ENCODE peak calls at places on chromosomes 16 and 17, in four cellular contexts. W, O, R and G are unnamed samples. For H3K9me3, the result is how much of the 10 kb centered on the place peaks cover.

GRCh38 chr16:11079657-11080187 is 135.4 kb downstream of the CLEC16A start:
- DNase-seq in W (peak), O (no peak), R (no peak), G (peak)

GRCh38 chr17:48333034-48333491 is 97.0 kb downstream of the SKAP1 start:
- DNase-seq in W (no peak), O (no peak), R (no peak), G (no peak)

GRCh38 chr16:67406628-67407027 is 9.6 kb downstream of the ZDHHC1 start:
- DNase-seq in W (no peak), O (no peak), R (no peak), G (peak)

GRCh38 chr16:70156207-70156978 is 17.2 kb upstream of the CLEC18C start:
- DNase-seq in W (peak), O (no peak), R (no peak), G (peak)

GRCh38 chr17:59464246-59464645 is 101.2 kb upstream of the DHX40 start:
- DNase-seq in W (no peak), O (no peak), R (no peak), G (no peak)

GRCh38 chr17:19724501-19725420 is 8.4 kb upstream of the SLC47A2 start:
- DNase-seq in W (peak), O (no peak), R (no peak), G (peak)

GRCh38 chr16:11833951-11834695 is 17.2 kb downstream of the RSL1D1 start:
- DNase-seq in W (no peak), O (no peak), R (no peak), G (peak)

GRCh38 chr17:41772218-41772585 is 14.3 kb downstream of the JUP start:
- DNase-seq in W (no peak), O (no peak), R (peak), G (peak)

GRCh38 chr16:21233521-21234150 is at the start of gene ANKS4B:
- DNase-seq in W (no peak), O (no peak), R (peak), G (no peak)

GRCh38 chr17:29615048-29615385 is 7.7 kb downstream of the CORO6 start:
- DNase-seq in W (no peak), O (no peak), R (no peak), G (peak)

GRCh38 chr17:78197147-78197830 is 10.1 kb downstream of the AFMID start:
- DNase-seq in W (no peak), O (no peak), R (no peak), G (peak)

GRCh38 chr17:76251478-76252039 is 11.3 kb upstream of the RNF157 start:
- DNase-seq in W (peak), O (no peak), R (no peak), G (no peak)

GRCh38 chr16:49876716-49877129 is 20.8 kb upstream of the ZNF423 start:
- DNase-seq in W (peak), O (peak), R (peak), G (peak)

GRCh38 chr17:45325810-45326209 is 9.0 kb upstream of the MAP3K14 start:
- DNase-seq in W (no peak), O (no peak), R (no peak), G (no peak)

GRCh38 chr17:59154335-59154720 is 658 bp downstream of the SKA2 start:
- DNase-seq in W (peak), O (peak), R (peak), G (no peak)

GRCh38 chr17:81527591-81528383 is at the start of gene FSCN2:
- DNase-seq in W (no peak), O (no peak), R (no peak), G (peak)

GRCh38 chr17:59810894-59811153 is 81.9 kb downstream of the TUBD1 start:
- DNase-seq in W (no peak), O (no peak), R (no peak), G (no peak)

GRCh38 chr17:29054835-29055234 is 11.9 kb downstream of the PIPOX start:
- DNase-seq in W (no peak), O (no peak), R (no peak), G (no peak)

GRCh38 chr16:67841816-67842508 is at the start of gene THAP11:
- DNase-seq in W (peak), O (peak), R (peak), G (peak)

GRCh38 chr17:17983376-17983775 is 10.7 kb downstream of the DRC3 start:
- DNase-seq in W (no peak), O (no peak), R (no peak), G (no peak)

GRCh38 chr16:88686062-88686438 is 257 bp downstream of the SNAI3 start:
- DNase-seq in W (no peak), O (no peak), R (peak), G (no peak)

GRCh38 chr16:66295191-66295590 is 71.3 kb upstream of the CDH5 start:
- DNase-seq in W (no peak), O (no peak), R (no peak), G (no peak)

GRCh38 chr17:19317359-19318095 is 45.0 kb downstream of the B9D1 start:
- DNase-seq in W (peak), O (peak), R (peak), G (peak)

GRCh38 chr17:27384261-27384701 is 72.0 kb upstream of the KSR1 start:
- DNase-seq in W (peak), O (no peak), R (no peak), G (peak)

GRCh38 chr16:9092963-9093477 is 1.6 kb downstream of the HAPSTR1 start:
- DNase-seq in W (no peak), O (no peak), R (peak), G (no peak)

GRCh38 chr16:12191102-12191501 is 214.6 kb downstream of the SNX29 start:
- DNase-seq in W (no peak), O (no peak), R (no peak), G (no peak)

GRCh38 chr17:77842906-77843249 is 115.6 kb upstream of the TNRC6C start:
- DNase-seq in W (no peak), O (no peak), R (no peak), G (no peak)

GRCh38 chr16:85094176-85094805 is 18.0 kb downstream of the CIBAR2 start:
- DNase-seq in W (no peak), O (no peak), R (no peak), G (peak)

GRCh38 chr16:49483651-49484451 is 110.2 kb downstream of the C16orf78 start:
- DNase-seq in W (no peak), O (no peak), R (no peak), G (peak)

GRCh38 chr16:12062343-12063003 is 85.9 kb downstream of the SNX29 start:
- DNase-seq in W (peak), O (no peak), R (no peak), G (peak)

GRCh38 chr17:34582185-34582900 is 3.0 kb downstream of the TMEM132E start:
- DNase-seq in W (no peak), O (no peak), R (no peak), G (peak)

GRCh38 chr16:35573407-35573806 is 2114.0 kb downstream of the TP53TG3F start:
- DNase-seq in W (no peak), O (no peak), R (no peak), G (no peak)

GRCh38 chr16:35574454-35575431 is 2115.3 kb downstream of the TP53TG3F start:
- DNase-seq in W (no peak), O (no peak), R (no peak), G (no peak)

GRCh38 chr16:35572186-35572585 is 2112.8 kb downstream of the TP53TG3F start:
- DNase-seq in W (no peak), O (no peak), R (no peak), G (no peak)

GRCh38 chr16:35574011-35574410 is 2114.6 kb downstream of the TP53TG3F start:
- DNase-seq in W (no peak), O (no peak), R (no peak), G (no peak)

GRCh38 chr16:35575432-35575821 is 2116.0 kb downstream of the TP53TG3F start:
- DNase-seq in W (no peak), O (no peak), R (no peak), G (no peak)
- H3K9me3 ChIP-seq in W (under half), O (under half), R (under half), G (under half)

GRCh38 chr17:21143695-21144094 is 16.9 kb downstream of the DHRS7B start:
- DNase-seq in W (no peak), O (no peak), R (no peak), G (no peak)
- H3K9me3 ChIP-seq in W (under half), O (under half), R (under half), G (under half)

DNA sequence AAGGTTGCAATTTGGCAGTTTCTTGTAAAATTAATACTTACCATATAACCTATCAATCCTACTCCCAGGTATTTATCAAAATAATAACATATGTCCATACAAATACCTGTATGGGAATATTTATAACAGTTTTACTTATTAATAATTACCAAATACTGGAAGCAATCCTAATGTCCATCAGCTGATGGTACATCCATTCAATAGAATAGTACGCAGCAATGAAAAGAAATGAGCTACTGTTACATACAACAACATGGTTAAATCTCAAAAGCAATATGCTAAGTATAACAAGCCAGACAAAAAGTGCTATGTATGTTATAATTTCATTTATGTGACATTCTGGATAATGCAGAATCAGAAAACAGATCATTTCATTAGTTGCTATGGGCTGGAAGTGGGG is 1.2 kb downstream of the HYDIN start:
- DNase-seq in W (no peak), O (no peak), R (no peak), G (no peak)
- H3K9me3 ChIP-seq in W (under half), O (under half), R (under half), G (under half)

DNA sequence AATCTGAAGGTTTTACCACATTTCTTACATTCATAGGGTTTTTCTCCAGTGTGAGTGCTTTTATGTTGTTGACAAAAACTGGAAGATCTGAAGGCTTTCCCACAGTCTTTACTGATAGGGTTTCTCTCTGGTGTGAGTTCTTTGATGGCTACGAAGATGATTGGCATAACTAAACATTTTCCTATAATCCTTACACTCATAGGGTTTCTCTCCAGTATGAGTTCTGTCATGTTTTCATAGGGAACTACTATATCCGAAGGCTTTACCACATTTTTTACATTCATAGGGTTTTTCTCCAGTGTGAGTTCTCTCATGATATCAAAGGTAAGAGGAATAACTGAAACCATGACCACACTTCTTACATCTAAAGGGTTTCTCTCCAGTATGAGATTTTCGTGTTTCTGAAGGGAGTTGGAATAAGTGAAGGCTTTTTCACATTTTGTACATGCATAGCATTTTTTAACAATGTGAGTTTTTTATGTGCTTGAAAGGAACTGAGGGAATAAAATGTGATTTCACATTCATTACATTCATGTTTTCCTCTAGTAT is 1987.7 kb downstream of the TP53TG3F start:
- DNase-seq in W (no peak), O (no peak), R (no peak), G (no peak)
- H3K9me3 ChIP-seq in W (under half), O (under half), R (under half), G (under half)

DNA sequence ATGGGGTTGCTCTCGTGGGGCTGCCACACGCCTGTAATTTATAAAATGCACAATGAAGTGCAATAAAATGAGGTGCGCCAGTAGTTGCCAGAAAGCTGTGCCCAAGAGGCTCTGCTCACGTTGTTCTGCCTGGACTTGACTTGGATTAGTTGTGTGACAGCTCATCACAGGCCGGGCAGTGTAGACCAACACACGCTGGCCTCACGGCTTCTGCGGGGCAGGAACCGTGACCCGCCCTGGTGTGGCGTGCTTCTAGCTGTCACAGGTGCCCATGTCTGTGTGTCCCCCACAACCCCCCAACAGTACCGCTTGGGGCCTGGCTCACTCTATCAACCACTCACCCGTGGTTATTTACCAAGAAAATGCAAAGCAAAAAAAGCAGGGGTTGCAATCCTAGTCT is 112.2 kb upstream of the ZNF750 start:
- DNase-seq in W (peak), O (no peak), R (no peak), G (no peak)
- H3K9me3 ChIP-seq in W (under half), O (half or more), R (under half), G (under half)

GRCh38 chr17:70324031-70324430 is 154.7 kb downstream of the KCNJ2 start:
- DNase-seq in W (no peak), O (no peak), R (no peak), G (no peak)
- H3K9me3 ChIP-seq in W (under half), O (under half), R (under half), G (under half)

GRCh38 chr16:62661435-62661834 is 625.2 kb upstream of the CDH8 start:
- DNase-seq in W (no peak), O (no peak), R (no peak), G (no peak)

GRCh38 chr16:62664566-62664965 is 628.3 kb upstream of the CDH8 start:
- DNase-seq in W (no peak), O (no peak), R (no peak), G (no peak)

DNA sequence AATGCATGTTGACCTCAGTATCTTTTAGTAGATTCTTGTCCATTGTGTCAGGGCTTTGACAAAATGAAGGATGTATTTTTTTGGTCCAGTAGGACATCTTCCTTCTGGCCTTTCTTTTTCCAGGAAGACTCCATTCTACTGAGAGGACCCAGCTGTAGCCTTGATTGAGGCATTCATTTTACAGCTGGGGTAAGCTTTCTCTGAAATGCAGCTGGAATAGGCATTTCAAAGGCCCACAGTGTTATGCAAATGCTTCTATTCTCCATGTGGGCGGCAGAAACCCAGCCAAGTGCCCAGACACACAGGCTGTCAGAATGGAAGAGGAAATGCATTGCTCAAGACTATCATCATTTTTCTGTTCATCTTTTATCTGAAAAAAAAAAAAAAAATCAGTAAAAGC is 629.0 kb upstream of the CDH8 start:
- DNase-seq in W (no peak), O (peak), R (no peak), G (no peak)
- H3K9me3 ChIP-seq in W (under half), O (under half), R (under half), G (under half)

GRCh38 chr17:56762144-56762543 is 71.6 kb downstream of the C17orf67 start:
- DNase-seq in W (no peak), O (no peak), R (no peak), G (no peak)
- H3K9me3 ChIP-seq in W (under half), O (under half), R (under half), G (under half)

DNA sequence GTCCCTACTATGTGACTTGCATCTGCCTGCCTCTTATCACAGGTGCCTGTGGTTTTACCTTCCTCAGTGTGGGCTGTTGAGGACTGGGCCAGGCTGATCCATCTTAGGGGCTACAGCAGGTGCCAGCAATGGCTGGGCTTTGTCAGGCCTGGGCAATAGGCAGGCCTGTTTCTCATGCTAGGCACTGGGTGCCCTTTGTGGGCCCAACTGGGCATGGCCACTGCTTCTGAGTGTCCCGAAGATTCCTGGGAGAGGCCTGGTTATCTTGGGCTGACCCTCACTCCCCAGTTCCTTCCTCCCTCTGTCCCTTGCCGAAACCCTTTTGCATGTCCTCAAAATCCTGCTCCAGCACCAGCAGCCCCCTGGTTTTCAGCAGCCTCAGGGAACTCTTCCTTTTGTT is 1024.9 kb downstream of the KCNJ18 start:
- DNase-seq in W (no peak), O (no peak), R (no peak), G (no peak)
- H3K9me3 ChIP-seq in W (under half), O (under half), R (under half), G (under half)

GRCh38 chr17:63699638-63700527 is at the start of gene LIMD2:
- DNase-seq in W (peak), O (peak), R (peak), G (peak)
- H3K9me3 ChIP-seq in W (under half), O (under half), R (under half), G (under half)